ENCODE peak calls at places on chromosomes 1 and 21, in five cellular contexts. X, I, C, B and W are unnamed samples. For H3K9me2, the result is how much of the 10 kb centered on the place peaks cover.

GRCh38 chr1:119713538-119714456 is 2.1 kb downstream of the PHGDH start:
- DNase-seq in X (peak), I (peak), C (peak), B (peak), W (no peak)

GRCh38 chr1:25795955-25796806 is 3.8 kb upstream of the SELENON start:
- DNase-seq in X (no peak), I (peak), C (no peak), B (no peak), W (no peak)

GRCh38 chr1:20491178-20491577 is 5.2 kb upstream of the CAMK2N1 start:
- DNase-seq in X (no peak), I (no peak), C (no peak), B (no peak), W (no peak)

GRCh38 chr1:23444104-23444533 is 19.6 kb upstream of the TCEA3 start:
- DNase-seq in X (no peak), I (no peak), C (peak), B (no peak), W (no peak)

GRCh38 chr1:170545476-170545875 is 13.5 kb downstream of the GORAB start:
- DNase-seq in X (no peak), I (peak), C (no peak), B (no peak), W (no peak)

GRCh38 chr21:26177187-26177586 is 6.6 kb upstream of the APP start:
- DNase-seq in X (no peak), I (no peak), C (no peak), B (no peak), W (no peak)

GRCh38 chr1:30381266-30381665 is 342.1 kb downstream of the MATN1 start:
- DNase-seq in X (no peak), I (no peak), C (no peak), B (no peak), W (no peak)

GRCh38 chr1:8460132-8460544 is 142.2 kb downstream of the SLC45A1 start:
- DNase-seq in X (no peak), I (no peak), C (no peak), B (peak), W (no peak)

DNA sequence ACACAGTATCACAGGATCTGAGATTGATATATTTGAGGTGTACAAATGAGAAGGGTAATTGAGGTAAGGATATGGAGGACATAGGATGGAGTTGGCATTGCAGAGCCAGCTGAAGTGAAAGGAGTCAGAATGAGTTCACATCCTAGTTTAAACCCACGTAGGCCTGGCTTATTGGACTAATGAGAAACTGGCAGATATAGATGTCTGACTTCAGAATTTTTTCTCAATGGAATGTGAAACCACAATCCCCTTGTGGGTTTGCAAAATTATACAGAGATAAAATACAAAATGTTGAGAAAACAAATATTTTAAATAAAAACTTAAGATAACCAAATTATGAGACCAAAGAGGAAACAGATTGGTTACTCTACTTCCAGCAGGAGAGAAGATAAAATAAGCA is 277.5 kb upstream of the LRRC7 start:
- DNase-seq in X (no peak), I (no peak), C (no peak), B (no peak), W (no peak)
- H3K9me2 ChIP-seq in X (under half), I (under half), C (under half), B (under half), W (under half)

DNA sequence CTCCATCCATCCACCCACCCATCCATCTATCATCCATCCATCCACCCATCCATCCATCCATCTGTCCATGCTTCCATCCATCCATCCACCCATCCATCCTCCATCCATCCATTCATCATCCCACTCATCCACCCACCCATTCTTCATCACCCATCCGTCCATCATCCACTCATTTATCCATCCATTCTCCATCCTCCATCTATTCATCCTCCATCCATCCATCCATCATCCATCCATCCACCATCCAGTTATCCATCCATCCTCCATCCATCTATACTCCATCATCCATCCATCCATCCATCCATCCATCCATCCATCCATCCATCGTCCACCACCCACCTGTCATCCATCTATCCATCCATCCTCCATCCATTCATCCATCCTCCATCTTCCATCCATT is 32.1 kb upstream of the ACTRT2 start:
- DNase-seq in X (no peak), I (no peak), C (no peak), B (no peak), W (no peak)
- H2AFZ ChIP-seq in X (no peak), I (no peak), C (no peak), B (no peak), W (no peak)

GRCh38 chr21:38945536-38946245 is 140.0 kb downstream of the ETS2 start:
- DNase-seq in X (no peak), I (no peak), C (no peak), B (peak), W (no peak)
- H3K27ac ChIP-seq in X (no peak), I (no peak), C (no peak), B (peak), W (no peak)

GRCh38 chr21:42063206-42063577 is 7.9 kb upstream of the UMODL1 start:
- DNase-seq in X (peak), I (no peak), C (no peak), B (no peak), W (peak)
- H3K9me2 ChIP-seq in X (under half), I (under half), C (under half), B (under half), W (under half)

DNA sequence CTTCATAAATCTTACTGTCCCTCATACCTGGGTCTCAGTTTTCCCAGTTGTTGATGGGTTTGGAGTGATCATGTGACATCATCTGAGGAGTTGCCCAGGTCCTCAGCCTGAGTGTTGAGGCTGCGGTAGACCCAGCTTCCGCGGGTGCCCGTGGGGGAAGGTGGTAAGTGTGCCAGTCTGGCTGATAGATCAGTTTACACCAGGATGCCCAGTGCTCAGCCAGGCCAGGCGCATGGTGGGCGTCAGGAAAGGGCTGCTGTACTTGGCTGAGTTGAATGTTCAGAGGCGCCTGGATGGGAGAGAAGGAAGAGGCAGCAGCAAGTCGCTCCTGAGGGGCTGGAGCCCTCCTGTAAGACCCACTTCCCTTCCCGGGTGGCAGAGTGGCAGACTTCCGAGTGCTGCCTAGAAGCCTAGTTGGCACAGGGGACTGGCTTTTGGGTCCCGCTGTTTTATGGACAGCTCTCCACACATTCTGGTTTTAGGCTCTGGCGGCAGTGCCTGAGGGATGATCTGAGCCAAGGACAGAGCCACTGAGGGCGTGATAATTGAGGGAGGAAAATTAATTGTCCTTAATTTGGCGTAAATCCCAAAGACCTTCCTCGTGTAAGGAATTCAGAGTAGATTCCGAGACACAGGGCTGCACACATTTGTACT is 35.8 kb downstream of the PTPRF start:
- DNase-seq in X (no peak), I (no peak), C (no peak), B (no peak), W (no peak)
- H2AFZ ChIP-seq in X (no peak), I (no peak), C (no peak), B (no peak), W (no peak)